ENCODE peak calls at places on chromosomes 1 and 21, in seven cellular contexts. M is fibroblast of lung, V is OCI-LY7, Z is cardiac muscle cell, G is testis, K is lung, Y is uterus. W is an unnamed sample.

GRCh38 chr21:45364464-45365185 is 40.3 kb upstream of the COL18A1 start:
- DNase-seq in M (peak), V (no peak), Z (peak), G (peak), K (no peak), Y (peak), W (no peak)

GRCh38 chr1:87766737-87767136 is 438.1 kb downstream of the LMO4 start:
- DNase-seq in M (no peak), V (no peak), Z (no peak), G (no peak), K (no peak), Y (no peak), W (no peak)

GRCh38 chr1:55716610-55717009 is 501.4 kb upstream of the USP24 start:
- DNase-seq in M (peak), V (no peak), Z (peak), G (no peak), K (no peak), Y (no peak), W (no peak)

GRCh38 chr1:66552287-66552686 is 18.3 kb downstream of the SGIP1 start:
- DNase-seq in M (no peak), V (no peak), Z (no peak), G (no peak), K (no peak), Y (no peak), W (no peak)

GRCh38 chr1:161954466-161954865 is 69.2 kb downstream of the OLFML2B start:
- DNase-seq in M (peak), V (no peak), Z (no peak), G (no peak), K (no peak), Y (no peak), W (no peak)

GRCh38 chr1:94962745-94963265 is 35.9 kb upstream of the CNN3 start:
- DNase-seq in M (peak), V (peak), Z (peak), G (peak), K (no peak), Y (peak), W (no peak)

GRCh38 chr1:166947398-166948043 is 27.8 kb downstream of the ILDR2 start:
- DNase-seq in M (peak), V (no peak), Z (peak), G (peak), K (no peak), Y (peak), W (peak)

GRCh38 chr1:92299477-92300125 is 742 bp downstream of the RPAP2 start:
- DNase-seq in M (peak), V (peak), Z (no peak), G (no peak), K (no peak), Y (no peak), W (no peak)

GRCh38 chr1:156014829-156015228 is 5.9 kb downstream of the SSR2 start:
- DNase-seq in M (no peak), V (no peak), Z (no peak), G (no peak), K (no peak), Y (no peak), W (peak)

GRCh38 chr1:215710340-215710971 is 143.4 kb downstream of the KCTD3 start:
- DNase-seq in M (peak), V (peak), Z (peak), G (peak), K (no peak), Y (no peak), W (peak)

GRCh38 chr1:176843352-176844297 is 320.9 kb downstream of the ASTN1 start:
- DNase-seq in M (peak), V (peak), Z (peak), G (peak), K (no peak), Y (peak), W (no peak)

GRCh38 chr1:42720868-42721267 is 19.2 kb downstream of the CLDN19 start:
- DNase-seq in M (no peak), V (no peak), Z (no peak), G (no peak), K (no peak), Y (no peak), W (no peak)

GRCh38 chr21:46113497-46114176 is 15.7 kb downstream of the COL6A2 start:
- DNase-seq in M (no peak), V (no peak), Z (no peak), G (no peak), K (no peak), Y (no peak), W (no peak)

GRCh38 chr21:44946254-44947041 is 6.6 kb downstream of the SLX9 start:
- DNase-seq in M (no peak), V (no peak), Z (no peak), G (no peak), K (no peak), Y (peak), W (no peak)

GRCh38 chr21:14947613-14948160 is 117.1 kb downstream of the NRIP1 start:
- DNase-seq in M (no peak), V (no peak), Z (no peak), G (no peak), K (no peak), Y (no peak), W (no peak)

GRCh38 chr1:160342520-160342919 is 530 bp downstream of the COPA start:
- DNase-seq in M (peak), V (peak), Z (peak), G (no peak), K (no peak), Y (no peak), W (no peak)

GRCh38 chr1:170247751-170248521 is 102.2 kb downstream of the NTMT2 start:
- DNase-seq in M (no peak), V (no peak), Z (no peak), G (no peak), K (no peak), Y (no peak), W (no peak)

GRCh38 chr1:212852105-212852688 is 4.7 kb upstream of the SPATA45 start:
- DNase-seq in M (no peak), V (no peak), Z (no peak), G (no peak), K (no peak), Y (no peak), W (peak)

GRCh38 chr1:245687636-245688535 is 533.1 kb downstream of the KIF26B start:
- DNase-seq in M (peak), V (no peak), Z (no peak), G (no peak), K (no peak), Y (no peak), W (peak)

GRCh38 chr1:15610167-15610566 is 7.1 kb upstream of the DDI2 start:
- DNase-seq in M (no peak), V (no peak), Z (no peak), G (no peak), K (no peak), Y (no peak), W (no peak)

GRCh38 chr1:63475761-63476160 is 47.3 kb downstream of the ITGB3BP start:
- DNase-seq in M (no peak), V (no peak), Z (no peak), G (no peak), K (no peak), Y (no peak), W (no peak)

GRCh38 chr21:31142600-31142999 is 104.3 kb upstream of the KRTAP19-8 start:
- DNase-seq in M (no peak), V (peak), Z (no peak), G (no peak), K (no peak), Y (no peak), W (no peak)

GRCh38 chr1:37448691-37449417 is 25.5 kb upstream of the ZC3H12A start:
- DNase-seq in M (no peak), V (no peak), Z (no peak), G (no peak), K (no peak), Y (no peak), W (no peak)

GRCh38 chr1:54047384-54048315 is 5.4 kb downstream of the TMEM59 start:
- DNase-seq in M (no peak), V (peak), Z (no peak), G (no peak), K (no peak), Y (no peak), W (no peak)

GRCh38 chr1:148263906-148264255 is 111.8 kb upstream of the NBPF11 start:
- DNase-seq in M (no peak), V (no peak), Z (no peak), G (peak), K (no peak), Y (no peak), W (no peak)

GRCh38 chr1:17119076-17119743 is at the start of gene PADI2:
- DNase-seq in M (peak), V (peak), Z (peak), G (peak), K (peak), Y (peak), W (peak)
- H3K27ac ChIP-seq in M (no peak), V (no peak), Z (no peak), G (no peak), K (no peak), Y (no peak), W (no peak)

DNA sequence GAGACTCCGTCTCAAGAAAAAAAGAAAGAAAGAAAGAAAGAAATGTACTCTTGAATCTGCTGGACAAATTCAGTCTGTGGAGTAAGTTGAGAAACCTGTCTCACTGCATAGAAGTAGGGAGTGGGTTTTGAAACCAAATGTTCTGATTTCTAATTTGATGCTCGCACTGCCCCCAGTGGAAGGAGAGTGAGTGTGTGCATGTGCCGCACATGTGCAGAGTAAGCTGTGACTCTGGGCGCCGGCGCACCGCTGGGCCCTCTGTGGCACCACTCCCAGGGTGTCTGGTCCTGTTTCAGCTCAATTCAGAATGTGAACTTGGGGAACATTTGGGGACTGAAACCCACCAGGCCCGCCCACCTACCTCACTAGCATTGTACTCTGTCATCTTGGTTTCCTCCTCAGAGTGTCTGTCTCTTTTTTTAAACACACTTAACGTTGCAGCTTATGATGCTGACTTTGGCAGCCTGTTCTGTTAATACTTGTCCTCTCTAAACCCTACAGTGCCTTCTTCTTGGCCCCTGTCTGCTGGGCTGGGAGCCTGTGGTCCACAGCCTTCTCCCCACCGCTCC is 104.6 kb downstream of the CACNA1E start:
- DNase-seq in M (no peak), V (no peak), Z (no peak), G (peak), K (no peak), Y (no peak), W (peak)
- TF ChIP-seq CTCF in M (no peak), V (peak), Z (no peak), G (no peak), K (no peak), Y (no peak), W (peak)

DNA sequence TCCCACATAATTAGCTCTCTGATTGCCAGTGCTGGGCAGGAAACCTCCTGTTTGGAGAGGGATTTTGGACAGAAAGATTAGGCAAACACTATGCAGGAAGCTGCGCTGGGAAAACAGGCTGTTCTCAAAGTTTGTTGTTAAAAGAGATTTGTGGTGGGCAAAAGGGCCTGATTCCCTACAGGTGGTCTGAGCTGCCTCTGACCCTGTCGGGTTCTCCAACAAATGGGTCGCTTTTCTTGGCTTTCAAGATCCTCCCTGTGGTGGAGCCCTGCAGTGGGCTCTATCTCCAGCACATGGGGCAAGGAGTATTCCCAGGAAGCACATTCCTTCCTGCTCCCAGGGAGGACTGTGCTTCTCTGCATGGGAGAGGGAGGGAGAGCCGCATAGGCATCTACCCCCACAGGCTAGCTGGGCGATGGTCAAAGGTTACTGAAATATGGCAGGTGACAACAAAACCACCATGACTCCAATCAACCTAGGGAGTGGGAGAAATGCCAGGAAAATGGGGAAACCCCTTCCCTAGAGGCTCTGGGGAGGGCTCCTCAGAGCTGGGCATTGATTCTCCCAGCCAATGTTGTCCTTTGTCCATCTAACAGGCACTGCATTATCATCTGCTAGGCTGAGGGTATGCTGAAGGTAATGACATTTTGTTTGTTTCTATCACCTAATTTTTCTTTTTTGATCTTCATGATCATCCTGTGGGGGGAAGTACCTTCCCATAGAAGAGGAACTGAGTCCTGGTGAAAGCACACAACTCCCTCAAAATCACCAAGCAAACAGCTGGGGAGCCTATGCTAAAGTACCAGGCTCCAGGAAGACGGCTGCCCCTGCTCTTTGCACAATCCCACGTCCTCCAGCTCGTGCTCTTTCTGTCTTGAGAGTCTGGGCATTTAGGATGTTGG is 85.3 kb downstream of the PLXNA2 start:
- DNase-seq in M (no peak), V (no peak), Z (peak), G (no peak), K (no peak), Y (no peak), W (peak)
- H3K27ac ChIP-seq in M (no peak), V (no peak), Z (peak), G (no peak), K (peak), Y (peak), W (no peak)

GRCh38 chr1:1793481-1794244 is 15.4 kb upstream of the NADK start:
- DNase-seq in M (no peak), V (no peak), Z (no peak), G (no peak), K (no peak), Y (no peak), W (no peak)

GRCh38 chr1:1799716-1800115 is 21.4 kb upstream of the NADK start:
- DNase-seq in M (no peak), V (no peak), Z (no peak), G (no peak), K (no peak), Y (no peak), W (no peak)

GRCh38 chr1:1797731-1798341 is 19.6 kb upstream of the NADK start:
- DNase-seq in M (no peak), V (peak), Z (no peak), G (no peak), K (no peak), Y (no peak), W (no peak)

GRCh38 chr1:1796466-1796865 is 18.2 kb upstream of the NADK start:
- DNase-seq in M (no peak), V (peak), Z (no peak), G (no peak), K (no peak), Y (no peak), W (no peak)

GRCh38 chr1:1794999-1795398 is 16.7 kb upstream of the NADK start:
- DNase-seq in M (no peak), V (no peak), Z (no peak), G (no peak), K (no peak), Y (no peak), W (peak)
- TF ChIP-seq CTCF in M (no peak), V (peak), Z (no peak), G (no peak), K (no peak), Y (no peak), W (peak)

DNA sequence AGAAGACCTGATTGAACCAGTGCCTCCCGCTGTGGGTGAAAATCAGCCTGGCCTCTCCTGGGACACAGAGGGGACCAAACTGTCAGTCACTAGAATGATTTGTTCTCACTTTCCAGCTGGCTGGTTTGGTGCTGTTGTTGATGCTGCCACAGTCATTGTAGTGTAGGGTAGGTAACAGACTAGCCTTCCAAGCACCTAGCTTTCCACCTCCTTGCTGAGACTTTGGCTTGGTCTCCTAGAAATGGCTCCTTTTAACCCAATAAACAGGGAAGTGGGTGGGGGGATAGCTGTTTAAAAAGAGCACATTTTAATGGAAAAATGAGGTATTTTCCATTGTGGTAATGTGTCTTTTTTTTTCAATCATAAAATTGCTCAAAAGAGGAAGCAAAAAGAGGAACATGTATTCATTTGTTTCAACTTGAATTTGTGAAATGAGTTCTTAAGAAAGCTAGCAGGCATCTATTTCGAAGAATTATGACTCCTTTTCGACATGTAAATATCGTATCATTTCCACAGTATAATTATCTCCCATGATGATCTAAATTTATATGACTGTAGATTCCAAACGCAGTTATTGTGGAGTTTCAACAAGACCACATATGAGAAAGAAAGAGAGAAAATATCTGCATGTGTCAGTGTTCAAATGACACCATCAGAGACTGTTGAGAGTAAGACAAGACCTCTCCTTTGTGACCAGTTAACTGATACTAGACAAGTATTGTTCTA is 190.1 kb downstream of the HLX start:
- DNase-seq in M (no peak), V (peak), Z (no peak), G (no peak), K (no peak), Y (no peak), W (no peak)
- H3K27ac ChIP-seq in M (no peak), V (no peak), Z (no peak), G (no peak), K (no peak), Y (no peak), W (no peak)